ENCODE peak calls at places on chromosomes 12 and 14, in six cellular contexts. P is T-helper 2 cell, I is coronary artery, O is endothelial cell, B is right cardiac atrium, W is hippocampal formation. X is an unnamed sample.

GRCh38 chr14:72606879-72607278 is 287.0 kb downstream of the DPF3 start:
- DNase-seq in O (no peak), W (no peak), I (no peak), P (no peak), B (no peak), X (no peak)

GRCh38 chr14:44928793-44929192 is 33.0 kb downstream of the KLHL28 start:
- DNase-seq in O (no peak), B (no peak), P (no peak), I (no peak), W (no peak), X (no peak)

GRCh38 chr12:92597997-92598396 is 104.8 kb upstream of the PLEKHG7 start:
- DNase-seq in W (no peak), P (no peak), B (no peak), I (no peak), O (no peak), X (no peak)

GRCh38 chr12:29992366-29992765 is 208.6 kb upstream of the TMTC1 start:
- DNase-seq in I (no peak), O (no peak), B (no peak), W (no peak), P (no peak), X (no peak)

GRCh38 chr12:103495783-103496456 is at the start of gene C12orf42:
- DNase-seq in P (peak), W (peak), B (no peak), I (no peak), O (peak), X (no peak)

GRCh38 chr14:94897092-94897491 is 127.2 kb upstream of the GSC start:
- DNase-seq in B (no peak), P (no peak), W (no peak), I (no peak), O (no peak), X (no peak)

GRCh38 chr12:108430245-108430644 is 84.8 kb upstream of the FICD start:
- DNase-seq in O (no peak), I (no peak), B (no peak), P (no peak), W (no peak), X (no peak)

GRCh38 chr14:65846469-65846868 is 433.9 kb downstream of the FUT8 start:
- DNase-seq in O (no peak), B (no peak), I (no peak), W (peak), P (no peak), X (no peak)

X was measured in GF-D8.